ENCODE peak calls at places on chromosomes 3 and 15, in five cellular contexts. H, Y, I, K and R are unnamed samples.

GRCh38 chr3:195696632-195697278 is 24.0 kb upstream of the MUC20 start:
- DNase-seq in Y (no peak), K (no peak), I (no peak), H (no peak), R (no peak)

GRCh38 chr15:58369261-58369699 is 62.5 kb upstream of the LIPC start:
- DNase-seq in H (peak; percentile 92), I (no peak), Y (peak; percentile 51), K (peak; percentile 36), R (no peak)

GRCh38 chr3:46856576-46857471 is 6.4 kb downstream of the MYL3 start:
- DNase-seq in H (no peak), I (no peak), Y (no peak), K (no peak), R (no peak)

GRCh38 chr3:135109681-135110080 is 314.6 kb downstream of the EPHB1 start:
- DNase-seq in H (no peak), I (no peak), K (no peak), Y (no peak), R (no peak)

GRCh38 chr3:197555281-197556261 is at the start of gene BDH1:
- DNase-seq in I (peak; percentile 57), K (peak; percentile 40), H (peak; percentile 2), Y (no peak), R (peak; percentile 44)

GRCh38 chr15:31041610-31042009 is 50.2 kb upstream of the MTMR10 start:
- DNase-seq in I (no peak), H (no peak), K (no peak), Y (no peak), R (no peak)

GRCh38 chr3:115877647-115877934 is 254.3 kb downstream of the GAP43 start:
- DNase-seq in Y (peak; percentile 25), I (no peak), H (no peak), K (no peak), R (no peak)

GRCh38 chr15:52042051-52042851 is 23.2 kb downstream of the MAPK6 start:
- DNase-seq in Y (no peak), H (no peak), I (no peak), K (no peak), R (no peak)

GRCh38 chr3:14522768-14523167 is 17.4 kb downstream of the GRIP2 start:
- DNase-seq in Y (no peak), K (no peak), I (peak; percentile 11), H (no peak), R (no peak)

GRCh38 chr3:71487418-71487817 is 96.1 kb downstream of the FOXP1 start:
- DNase-seq in Y (no peak), H (no peak), K (no peak), I (no peak), R (no peak)

GRCh38 chr3:113594066-113594465 is 61.7 kb downstream of the SIDT1 start:
- DNase-seq in K (no peak), H (no peak), Y (no peak), I (no peak), R (no peak)

GRCh38 chr15:36175181-36175750 is 404.2 kb upstream of the CDIN1 start:
- DNase-seq in K (no peak), I (no peak), H (no peak), Y (no peak), R (no peak)

GRCh38 chr3:123743121-123743520 is 141.0 kb downstream of the MYLK start:
- DNase-seq in I (no peak), H (no peak), K (no peak), Y (no peak), R (peak; percentile 52)

GRCh38 chr15:58065011-58065444 is 483 bp downstream of the ALDH1A2 start:
- DNase-seq in Y (no peak), I (peak; percentile 28), H (no peak), K (no peak), R (no peak)

GRCh38 chr3:57078366-57079220 is 18.1 kb downstream of the SPATA12 start:
- DNase-seq in I (no peak), H (peak; percentile 41), Y (peak; percentile 62), K (peak; percentile 25), R (peak; percentile 57)

GRCh38 chr3:10317311-10317960 is 3.5 kb downstream of the SEC13 start:
- DNase-seq in K (no peak), I (no peak), Y (no peak), H (no peak), R (no peak)

GRCh38 chr15:43052860-43053259 is 53.0 kb downstream of the UBR1 start:
- DNase-seq in Y (no peak), I (no peak), H (no peak), K (no peak), R (no peak)

GRCh38 chr3:132343018-132343612 is 25.9 kb downstream of the ACP3 start:
- DNase-seq in Y (peak; percentile 82), K (peak; percentile 21), H (peak; percentile 37), I (peak; percentile 18), R (peak; percentile 87)

GRCh38 chr15:99315636-99316035 is 64.4 kb downstream of the LRRC28 start:
- DNase-seq in K (no peak), H (no peak), Y (no peak), I (no peak), R (no peak)

GRCh38 chr15:43277231-43277823 is 10.6 kb upstream of the TGM5 start:
- DNase-seq in H (no peak), Y (no peak), K (no peak), I (no peak), R (no peak)

GRCh38 chr3:58161435-58162398 is 49.1 kb downstream of the DNASE1L3 start:
- DNase-seq in H (peak; percentile 95), Y (peak; percentile 96), I (peak; percentile 82), K (no peak), R (peak; percentile 72)

DNA sequence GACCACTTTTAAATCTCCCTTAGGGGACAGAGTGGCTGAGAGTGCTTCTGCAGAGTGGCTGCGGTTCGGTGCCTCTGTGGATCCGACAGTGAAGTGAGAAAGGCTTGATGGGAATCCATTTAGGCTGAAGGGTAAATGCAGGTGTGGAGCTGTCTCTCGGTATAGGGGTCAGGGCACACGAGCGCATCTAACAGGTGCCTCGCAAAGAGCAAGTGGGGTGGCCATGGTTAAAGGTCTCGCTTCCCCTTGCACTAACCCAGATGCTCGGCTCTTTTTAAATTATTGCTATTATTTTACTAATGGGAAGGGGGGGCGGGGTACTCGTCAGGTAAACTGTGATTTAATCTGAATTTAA is 598 bp upstream of the GJD2 start:
- DNase-seq in I (no peak), K (no peak), Y (no peak), H (no peak), R (no peak)
- H3K27me3 ChIP-seq in I (no peaks in the 10 kb centered on the region), K (no peaks in the 10 kb centered on the region), Y (peaks cover 44% of the 10 kb centered on the region), H (peaks cover 42% of the 10 kb centered on the region), R (peaks cover 79% of the 10 kb centered on the region)

GRCh38 chr15:89490550-89491315 is 5.7 kb downstream of the RHCG start:
- DNase-seq in Y (no peak), K (no peak), H (no peak), I (no peak), R (no peak)
- H3K27me3 ChIP-seq in Y (peaks cover 20% of the 10 kb centered on the region), K (no peaks in the 10 kb centered on the region), H (peaks cover 31% of the 10 kb centered on the region), I (no peaks in the 10 kb centered on the region), R (peaks cover 87% of the 10 kb centered on the region)

GRCh38 chr15:78695849-78696248 is 54.8 kb upstream of the CHRNB4 start:
- DNase-seq in Y (no peak), I (no peak), H (no peak), K (no peak), R (no peak)

GRCh38 chr15:78695046-78695671 is 54.1 kb upstream of the CHRNB4 start:
- DNase-seq in K (no peak), I (no peak), H (no peak), Y (no peak), R (no peak)

GRCh38 chr15:78691873-78692421 is 50.9 kb upstream of the CHRNB4 start:
- DNase-seq in Y (no peak), K (no peak), H (no peak), I (no peak), R (no peak)

GRCh38 chr15:78696436-78696835 is 55.4 kb upstream of the CHRNB4 start:
- DNase-seq in K (no peak), H (no peak), I (no peak), Y (no peak), R (no peak)

GRCh38 chr15:78691167-78691872 is 50.3 kb upstream of the CHRNB4 start:
- DNase-seq in Y (no peak), I (no peak), H (no peak), K (no peak), R (no peak)
- H3K27me3 ChIP-seq in Y (no peaks in the 10 kb centered on the region), I (no peaks in the 10 kb centered on the region), H (no peaks in the 10 kb centered on the region), K (no peaks in the 10 kb centered on the region), R (peaks cover 19% of the 10 kb centered on the region)

DNA sequence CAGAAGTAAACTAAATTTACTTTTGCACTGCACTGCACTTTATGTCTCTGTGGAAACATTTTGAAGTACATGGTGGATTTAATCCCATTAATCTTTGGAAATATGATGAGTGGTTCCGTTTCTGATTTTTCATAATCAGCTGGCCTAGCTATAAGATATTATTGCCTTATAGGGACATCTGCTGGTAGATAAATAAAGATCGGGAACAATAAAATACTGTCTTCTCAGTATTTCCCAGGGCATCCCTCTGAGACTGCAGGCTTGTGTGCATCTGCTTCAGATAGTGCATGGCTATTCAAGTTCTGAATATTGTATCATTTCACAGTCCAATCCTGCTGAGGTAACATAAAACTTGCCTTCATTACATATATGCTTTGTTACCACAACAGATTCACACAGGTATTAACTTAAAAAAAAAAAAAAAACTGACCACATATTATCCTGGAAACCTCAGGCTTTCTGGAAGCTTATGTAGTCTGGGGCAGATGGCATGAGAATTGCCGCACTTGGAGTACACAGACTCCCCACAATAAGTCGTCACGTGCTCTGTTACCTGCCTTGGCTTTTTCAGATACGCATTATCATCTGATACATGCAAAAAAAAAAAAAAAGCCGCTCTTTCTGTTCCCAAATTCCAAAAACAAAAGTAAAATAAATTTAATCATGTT is 330.8 kb upstream of the AGTR1 start:
- DNase-seq in I (no peak), Y (peak; percentile 45), H (no peak), K (no peak), R (peak; percentile 66)
- H3K27me3 ChIP-seq in I (no peaks in the 10 kb centered on the region), Y (no peaks in the 10 kb centered on the region), H (no peaks in the 10 kb centered on the region), K (no peaks in the 10 kb centered on the region), R (no peaks in the 10 kb centered on the region)

GRCh38 chr3:62371032-62371734 is 2.2 kb downstream of the FEZF2 start:
- DNase-seq in H (no peak), K (no peak), I (no peak), Y (no peak), R (no peak)

GRCh38 chr3:62370112-62371031 is 3.0 kb downstream of the FEZF2 start:
- DNase-seq in K (no peak), Y (no peak), I (no peak), H (no peak), R (no peak)

GRCh38 chr3:62367735-62368704 is 5.3 kb downstream of the FEZF2 start:
- DNase-seq in I (no peak), H (no peak), K (no peak), Y (no peak), R (no peak)

GRCh38 chr3:62369476-62369743 is 3.9 kb downstream of the FEZF2 start:
- DNase-seq in Y (no peak), K (no peak), H (no peak), I (no peak), R (no peak)

GRCh38 chr3:62368705-62369475 is 4.5 kb downstream of the FEZF2 start:
- DNase-seq in K (no peak), H (no peak), I (no peak), Y (no peak), R (no peak)
- H3K27me3 ChIP-seq in K (no peaks in the 10 kb centered on the region), H (peaks cover 91% of the 10 kb centered on the region), I (no peaks in the 10 kb centered on the region), Y (peaks cover 79% of the 10 kb centered on the region), R (peaks cover 86% of the 10 kb centered on the region)